ENCODE peak calls at places on chromosomes 11 and 22, in four cellular contexts. T is right cardiac atrium, Z is Right ventricle myocardium superior, J is astrocyte. L is an unnamed sample.

GRCh38 chr11:8776209-8776608 is 93.6 kb downstream of the RPL27A start:
- DNase-seq in J (no peak), T (no peak), Z (no peak), L (peak)

GRCh38 chr22:40665312-40665711 is 14.0 kb upstream of the MCHR1 start:
- DNase-seq in T (peak), J (peak), Z (peak), L (peak)

GRCh38 chr11:9677951-9678350 is 14.1 kb downstream of the SWAP70 start:
- DNase-seq in T (no peak), Z (no peak), J (no peak), L (no peak)

GRCh38 chr11:64344721-64345120 is 4.7 kb downstream of the CCDC88B start:
- DNase-seq in T (no peak), J (no peak), Z (no peak), L (no peak)

GRCh38 chr11:120302001-120302805 is 22.9 kb upstream of the TLCD5 start:
- DNase-seq in Z (no peak), J (no peak), T (no peak), L (peak)

GRCh38 chr22:43434601-43435311 is 22.9 kb downstream of the MPPED1 start:
- DNase-seq in Z (no peak), J (no peak), T (no peak), L (no peak)

GRCh38 chr11:35427158-35427557 is 7.8 kb upstream of the SLC1A2 start:
- DNase-seq in Z (peak), J (peak), T (peak), L (peak)

GRCh38 chr22:48496226-48496845 is 1331.3 kb downstream of the BRD1 start:
- DNase-seq in Z (peak), J (no peak), T (no peak), L (no peak)

GRCh38 chr11:92130432-92130831 is 94.2 kb upstream of the FAT3 start:
- DNase-seq in J (peak), Z (no peak), T (no peak), L (no peak)

GRCh38 chr22:45568213-45568612 is 65.5 kb downstream of the FBLN1 start:
- DNase-seq in T (no peak), Z (no peak), J (no peak), L (no peak)

GRCh38 chr22:46862418-46863324 is 100.2 kb downstream of the TBC1D22A start:
- DNase-seq in Z (no peak), T (no peak), J (no peak), L (no peak)

GRCh38 chr11:15969701-15970329 is 386.5 kb downstream of the SOX6 start:
- DNase-seq in T (peak), J (peak), Z (no peak), L (no peak)

GRCh38 chr11:36540998-36541397 is 26.8 kb upstream of the RAG1 start:
- DNase-seq in J (peak), T (peak), Z (no peak), L (peak)

GRCh38 chr11:57751676-57752253 is at the start of gene BTBD18:
- DNase-seq in Z (no peak), J (no peak), T (peak), L (peak)

GRCh38 chr11:69353696-69354544 is 60.0 kb downstream of the MYEOV start:
- DNase-seq in T (no peak), J (no peak), Z (no peak), L (no peak)

GRCh38 chr11:16815047-16815767 is 76.8 kb downstream of the C11orf58 start:
- DNase-seq in J (no peak), Z (peak), T (peak), L (no peak)

GRCh38 chr11:84923489-84923888 is 703.7 kb downstream of the DLG2 start:
- DNase-seq in T (no peak), Z (no peak), J (no peak), L (no peak)

GRCh38 chr11:34492806-34493414 is 20.7 kb downstream of the ELF5 start:
- DNase-seq in Z (peak), T (peak), J (peak), L (peak)

GRCh38 chr11:73415854-73416615 is 39.8 kb downstream of the RELT start:
- DNase-seq in Z (no peak), J (peak), T (no peak), L (no peak)

GRCh38 chr11:110479070-110479444 is 49.3 kb downstream of the FDX1 start:
- DNase-seq in J (no peak), T (no peak), Z (no peak), L (no peak)

GRCh38 chr11:134449713-134450112 is 37.7 kb upstream of the B3GAT1 start:
- DNase-seq in T (no peak), Z (no peak), J (no peak), L (no peak)

GRCh38 chr22:26689553-26690301 is 32.3 kb downstream of the MIAT start:
- DNase-seq in J (no peak), Z (no peak), T (no peak), L (no peak)

GRCh38 chr11:45590743-45591142 is 74.7 kb downstream of the CHST1 start:
- DNase-seq in Z (no peak), T (peak), J (peak), L (peak)

GRCh38 chr11:69119170-69119569 is 36.6 kb upstream of the SMIM38 start:
- DNase-seq in T (no peak), Z (no peak), J (no peak), L (no peak)

GRCh38 chr11:39220501-39221230 is 2238.8 kb downstream of the LRRC4C start:
- DNase-seq in J (no peak), Z (no peak), T (no peak), L (no peak)

GRCh38 chr22:45237065-45237990 is 3.4 kb downstream of the KIAA0930 start:
- DNase-seq in Z (no peak), T (no peak), J (no peak), L (peak)

GRCh38 chr11:2699185-2699530 is 636 bp downstream of the KCNQ1OT1 start:
- DNase-seq in Z (no peak), T (peak), J (no peak), L (peak)

GRCh38 chr11:83249972-83250593 is 36.1 kb downstream of the CCDC90B start:
- DNase-seq in Z (no peak), T (no peak), J (no peak), L (no peak)

GRCh38 chr11:23233075-23233474 is 372.8 kb upstream of the CCDC179 start:
- DNase-seq in Z (no peak), T (no peak), J (peak), L (no peak)

GRCh38 chr11:63999349-64000025 is 13.2 kb downstream of the OTUB1 start:
- DNase-seq in Z (peak), T (peak), J (peak), L (peak)

GRCh38 chr11:124657922-124658321 is 15.6 kb downstream of the SIAE start:
- DNase-seq in T (no peak), Z (no peak), J (peak), L (no peak)

GRCh38 chr11:129295746-129296145 is 79.9 kb upstream of the BARX2 start:
- DNase-seq in J (peak), T (no peak), Z (no peak), L (no peak)

GRCh38 chr11:58592760-58593472 is 14.1 kb downstream of the ZFP91 start:
- DNase-seq in T (no peak), J (no peak), Z (no peak), L (no peak)

GRCh38 chr11:103622296-103622695 is 414.1 kb upstream of the DDI1 start:
- DNase-seq in T (no peak), Z (no peak), J (no peak), L (no peak)

GRCh38 chr22:48493733-48494132 is 1333.9 kb downstream of the BRD1 start:
- DNase-seq in J (no peak), Z (peak), T (peak), L (no peak)

GRCh38 chr11:62373464-62374110 is 36.3 kb downstream of the ASRGL1 start:
- DNase-seq in Z (no peak), T (no peak), J (no peak), L (no peak)

GRCh38 chr22:25048659-25049657 is 96.4 kb downstream of the KIAA1671 start:
- DNase-seq in T (peak), J (peak), Z (peak), L (peak)

GRCh38 chr22:50084085-50084484 is 1.1 kb downstream of the MLC1 start:
- DNase-seq in T (no peak), J (no peak), Z (no peak), L (no peak)

GRCh38 chr11:65205602-65205967 is 23.9 kb downstream of the CAPN1 start:
- DNase-seq in T (no peak), J (no peak), Z (no peak), L (no peak)